ENCODE peak calls at places on chromosomes 7 and 10, in five cellular contexts. One of them, this sample, is unnamed.

GRCh38 chr10:105258036-105258673 is 617.1 kb downstream of the SORCS3 start:
- DNase-seq in GM12878: no peak
- DNase-seq in K562: no peak
- DNase-seq in NT2/D1: no peak
- DNase-seq in H1: no peak
- DNase-seq in this sample: no peak

GRCh38 chr7:121020243-121020642 is 31.7 kb downstream of the CPED1 start:
- DNase-seq in K562: no peak
- DNase-seq in H1: no peak
- DNase-seq in GM12878: no peak
- DNase-seq in NT2/D1: no peak
- DNase-seq in this sample: no peak

GRCh38 chr10:27995311-27995710 is 3.6 kb downstream of the ODAD2 start:
- DNase-seq in GM12878: no peak
- DNase-seq in NT2/D1: no peak
- DNase-seq in K562: no peak
- DNase-seq in H1: no peak
- DNase-seq in this sample: no peak

GRCh38 chr7:113083834-113084498 is 2.7 kb downstream of the GPR85 start:
- DNase-seq in K562: no peak
- DNase-seq in NT2/D1: no peak
- DNase-seq in H1: no peak
- DNase-seq in GM12878: no peak
- DNase-seq in this sample: no peak

GRCh38 chr7:48298779-48299178 is 127.5 kb downstream of the ABCA13 start:
- DNase-seq in H1: no peak
- DNase-seq in K562: no peak
- DNase-seq in NT2/D1: no peak
- DNase-seq in GM12878: no peak
- DNase-seq in this sample: no peak

GRCh38 chr7:143408686-143409551 is at the start of gene EPHA1:
- DNase-seq in NT2/D1: peak; percentile 67
- DNase-seq in GM12878: no peak
- DNase-seq in K562: peak; percentile 90
- DNase-seq in H1: peak; percentile 83
- DNase-seq in this sample: peak; percentile 88

GRCh38 chr10:58844680-58845079 is 331.8 kb upstream of the PHYHIPL start:
- DNase-seq in K562: no peak
- DNase-seq in GM12878: no peak
- DNase-seq in H1: no peak
- DNase-seq in NT2/D1: no peak
- DNase-seq in this sample: no peak

GRCh38 chr7:95927781-95928180 is 155.4 kb downstream of the DYNC1I1 start:
- DNase-seq in H1: no peak
- DNase-seq in NT2/D1: no peak
- DNase-seq in K562: no peak
- DNase-seq in GM12878: no peak
- DNase-seq in this sample: no peak

GRCh38 chr7:155455776-155456516 is 2.0 kb upstream of the EN2 start:
- DNase-seq in GM12878: no peak
- DNase-seq in NT2/D1: no peak
- DNase-seq in K562: no peak
- DNase-seq in H1: no peak
- DNase-seq in this sample: no peak

GRCh38 chr10:22321831-22322662 is 1.1 kb downstream of the BMI1 start:
- DNase-seq in GM12878: no peak
- DNase-seq in K562: peak; percentile 57
- DNase-seq in H1: peak; percentile 69
- DNase-seq in NT2/D1: no peak
- DNase-seq in this sample: no peak

GRCh38 chr10:103618575-103619423 is 125.3 kb downstream of the NEURL1 start:
- DNase-seq in K562: peak; percentile 75
- DNase-seq in GM12878: no peak
- DNase-seq in NT2/D1: no peak
- DNase-seq in H1: no peak
- DNase-seq in this sample: no peak

GRCh38 chr10:11163990-11164805 is 146.5 kb downstream of the CELF2 start:
- DNase-seq in GM12878: no peak
- DNase-seq in H1: peak; percentile 48
- DNase-seq in K562: no peak
- DNase-seq in NT2/D1: no peak
- DNase-seq in this sample: no peak

GRCh38 chr10:14971867-14972448 is 12.8 kb downstream of the MEIG1 start:
- DNase-seq in K562: no peak
- DNase-seq in GM12878: no peak
- DNase-seq in NT2/D1: peak; percentile 6
- DNase-seq in H1: peak; percentile 63
- DNase-seq in this sample: no peak

GRCh38 chr7:79785556-79785955 is 332.1 kb upstream of the MAGI2 start:
- DNase-seq in GM12878: no peak
- DNase-seq in K562: no peak
- DNase-seq in H1: no peak
- DNase-seq in NT2/D1: no peak
- DNase-seq in this sample: no peak

GRCh38 chr10:132142396-132143161 is 44.2 kb upstream of the DPYSL4 start:
- DNase-seq in GM12878: no peak
- DNase-seq in K562: peak; percentile 77
- DNase-seq in NT2/D1: no peak
- DNase-seq in H1: peak; percentile 86
- DNase-seq in this sample: no peak

GRCh38 chr7:63521-64021 is 128.8 kb upstream of the FAM20C start:
- DNase-seq in GM12878: no peak
- DNase-seq in K562: no peak
- DNase-seq in NT2/D1: no peak
- DNase-seq in H1: no peak
- DNase-seq in this sample: no peak

GRCh38 chr10:95319239-95319638 is 28.4 kb upstream of the PDLIM1 start:
- DNase-seq in H1: no peak
- DNase-seq in K562: no peak
- DNase-seq in GM12878: no peak
- DNase-seq in NT2/D1: no peak
- DNase-seq in this sample: no peak
- TF ChIP-seq ZNF274 in H1: no peak
- TF ChIP-seq ZNF274 in K562: no peak
- TF ChIP-seq ZNF274 in GM12878: no peak
- TF ChIP-seq ZNF274 in NT2/D1: no peak
- TF ChIP-seq ZNF274 in this sample: no peak

GRCh38 chr10:72490951-72491350 is 134.9 kb downstream of the MICU1 start:
- DNase-seq in GM12878: no peak
- DNase-seq in H1: no peak
- DNase-seq in K562: no peak
- DNase-seq in NT2/D1: no peak
- DNase-seq in this sample: no peak
- TF ChIP-seq ZNF274 in GM12878: no peak
- TF ChIP-seq ZNF274 in H1: no peak
- TF ChIP-seq ZNF274 in K562: no peak
- TF ChIP-seq ZNF274 in NT2/D1: no peak
- TF ChIP-seq ZNF274 in this sample: no peak

GRCh38 chr10:70927221-70927943 is 39.0 kb upstream of the PCBD1 start:
- DNase-seq in K562: no peak
- DNase-seq in GM12878: no peak
- DNase-seq in H1: no peak
- DNase-seq in NT2/D1: no peak
- DNase-seq in this sample: no peak
- TF ChIP-seq ZNF274 in K562: no peak
- TF ChIP-seq ZNF274 in GM12878: no peak
- TF ChIP-seq ZNF274 in H1: no peak
- TF ChIP-seq ZNF274 in NT2/D1: no peak
- TF ChIP-seq ZNF274 in this sample: no peak

GRCh38 chr10:47453435-47454293 is 30.3 kb downstream of the ANXA8 start:
- DNase-seq in NT2/D1: no peak
- DNase-seq in GM12878: no peak
- DNase-seq in H1: no peak
- DNase-seq in K562: no peak
- DNase-seq in this sample: no peak
- TF ChIP-seq ZNF274 in NT2/D1: no peak
- TF ChIP-seq ZNF274 in GM12878: no peak
- TF ChIP-seq ZNF274 in H1: no peak
- TF ChIP-seq ZNF274 in K562: no peak
- TF ChIP-seq ZNF274 in this sample: no peak

GRCh38 chr10:13699216-13699615 is 112.5 kb downstream of the PRPF18 start:
- DNase-seq in K562: no peak
- DNase-seq in NT2/D1: no peak
- DNase-seq in GM12878: no peak
- DNase-seq in H1: no peak
- DNase-seq in this sample: no peak

GRCh38 chr10:13695588-13695987 is 108.8 kb downstream of the PRPF18 start:
- DNase-seq in GM12878: no peak
- DNase-seq in H1: no peak
- DNase-seq in K562: no peak
- DNase-seq in NT2/D1: no peak
- DNase-seq in this sample: no peak

GRCh38 chr10:13701157-13701919 is 114.6 kb downstream of the PRPF18 start:
- DNase-seq in GM12878: no peak
- DNase-seq in NT2/D1: no peak
- DNase-seq in H1: no peak
- DNase-seq in K562: peak; percentile 27
- DNase-seq in this sample: no peak

GRCh38 chr10:13700461-13701144 is 113.8 kb downstream of the PRPF18 start:
- DNase-seq in K562: no peak
- DNase-seq in H1: no peak
- DNase-seq in NT2/D1: no peak
- DNase-seq in GM12878: no peak
- DNase-seq in this sample: no peak

GRCh38 chr10:13698217-13698616 is 111.5 kb downstream of the PRPF18 start:
- DNase-seq in GM12878: no peak
- DNase-seq in H1: no peak
- DNase-seq in NT2/D1: no peak
- DNase-seq in K562: no peak
- DNase-seq in this sample: no peak
- TF ChIP-seq ZNF274 in GM12878: no peak
- TF ChIP-seq ZNF274 in H1: no peak
- TF ChIP-seq ZNF274 in NT2/D1: no peak
- TF ChIP-seq ZNF274 in K562: no peak
- TF ChIP-seq ZNF274 in this sample: no peak

This sample was measured in HCT116.